ENCODE peak calls at places on chromosomes 5 and 9, in five cellular contexts. O, H, B, K and D are unnamed samples.

GRCh38 chr5:54717459-54717858 is 199.9 kb downstream of the SNX18 start:
- DNase-seq in H (no peak), B (no peak), K (no peak), O (no peak), D (no peak)

GRCh38 chr9:123369296-123369695 is 13.3 kb downstream of the CRB2 start:
- DNase-seq in O (no peak), H (no peak), B (no peak), K (no peak), D (no peak)

GRCh38 chr5:848671-849111 is 2.1 kb downstream of the ZDHHC11 start:
- DNase-seq in K (no peak), O (no peak), H (no peak), B (no peak), D (no peak)

GRCh38 chr5:160466889-160467554 is 45.4 kb downstream of the PTTG1 start:
- DNase-seq in B (peak; percentile 79), O (peak; percentile 70), H (no peak), K (peak; percentile 35), D (no peak)

GRCh38 chr9:131839281-131840084 is 99.6 kb upstream of the RAPGEF1 start:
- DNase-seq in K (peak; percentile 83), B (peak; percentile 9), O (peak; percentile 48), H (no peak), D (no peak)

GRCh38 chr9:98333703-98334582 is 78.5 kb upstream of the TBC1D2 start:
- DNase-seq in O (peak; percentile 82), K (peak; percentile 99), B (peak; percentile 82), H (no peak), D (no peak)

GRCh38 chr9:113818391-113818790 is 57.7 kb upstream of the ZNF618 start:
- DNase-seq in O (no peak), H (no peak), K (no peak), B (no peak), D (no peak)

GRCh38 chr9:89576404-89576824 is 28.4 kb upstream of the GADD45G start:
- DNase-seq in H (peak; percentile 27), K (peak; percentile 52), O (peak; percentile 46), B (peak; percentile 66), D (peak; percentile 43)

GRCh38 chr9:71716138-71716909 is 52.0 kb downstream of the CEMIP2 start:
- DNase-seq in B (peak; percentile 41), H (no peak), K (peak; percentile 19), O (peak; percentile 41), D (no peak)

GRCh38 chr5:87850843-87851242 is 417.8 kb downstream of the TMEM161B start:
- DNase-seq in B (no peak), H (no peak), O (no peak), K (no peak), D (peak; percentile 36)

GRCh38 chr5:168613996-168614395 is 34.8 kb upstream of the PANK3 start:
- DNase-seq in O (no peak), H (no peak), B (no peak), K (no peak), D (no peak)

GRCh38 chr5:76836585-76836984 is 13.2 kb upstream of the S100Z start:
- DNase-seq in B (no peak), O (no peak), H (no peak), K (peak; percentile 19), D (no peak)

GRCh38 chr9:87441251-87441650 is 56.4 kb upstream of the DAPK1 start:
- DNase-seq in H (no peak), B (peak; percentile 24), K (peak; percentile 58), O (no peak), D (no peak)

GRCh38 chr5:5615569-5615968 is 193.1 kb downstream of the ICE1 start:
- DNase-seq in K (no peak), H (no peak), O (no peak), B (no peak), D (no peak)

GRCh38 chr5:13994606-13995336 is 50.3 kb upstream of the DNAH5 start:
- DNase-seq in O (no peak), B (peak; percentile 31), K (peak; percentile 37), H (no peak), D (peak; percentile 38)

GRCh38 chr9:21746550-21746949 is 55.9 kb upstream of the MTAP start:
- DNase-seq in O (no peak), K (no peak), B (no peak), H (no peak), D (no peak)

GRCh38 chr5:73160239-73160671 is 12.7 kb upstream of the TMEM174 start:
- DNase-seq in B (no peak), K (no peak), H (no peak), O (no peak), D (peak; percentile 73)

GRCh38 chr9:21828853-21829405 is 26.5 kb downstream of the MTAP start:
- DNase-seq in H (no peak), O (no peak), B (no peak), K (no peak), D (no peak)

GRCh38 chr5:17819786-17820185 is 185.5 kb downstream of the TAF11L14 start:
- DNase-seq in O (no peak), K (no peak), B (no peak), H (no peak), D (no peak)

GRCh38 chr5:151523335-151523734 is 67.8 kb downstream of the FAT2 start:
- DNase-seq in K (peak; percentile 63), B (peak; percentile 41), O (peak; percentile 36), H (peak; percentile 62), D (peak; percentile 64)

GRCh38 chr5:65087154-65087553 is 318.4 kb downstream of the CWC27 start:
- DNase-seq in B (no peak), H (no peak), O (no peak), K (no peak), D (no peak)

GRCh38 chr9:137666505-137666809 is 47.7 kb downstream of the EHMT1 start:
- DNase-seq in H (no peak), K (no peak), B (no peak), O (no peak), D (no peak)

GRCh38 chr5:107696071-107696470 is 25.3 kb upstream of the EFNA5 start:
- DNase-seq in H (peak; percentile 87), O (no peak), K (no peak), B (no peak), D (no peak)

GRCh38 chr9:103287361-103287760 is 292.2 kb downstream of the CYLC2 start:
- DNase-seq in H (no peak), K (no peak), O (no peak), B (no peak), D (no peak)

GRCh38 chr5:6656680-6657079 is 23.4 kb downstream of the SRD5A1 start:
- DNase-seq in K (peak; percentile 6), H (no peak), O (no peak), B (no peak), D (no peak)

GRCh38 chr5:124057815-124058231 is 545.8 kb downstream of the CSNK1G3 start:
- DNase-seq in H (no peak), O (no peak), K (no peak), B (no peak), D (no peak)

GRCh38 chr9:37410969-37411785 is 11.3 kb upstream of the GRHPR start:
- DNase-seq in K (no peak), O (peak; percentile 37), H (peak; percentile 36), B (peak; percentile 29), D (peak; percentile 95)

GRCh38 chr9:135531096-135531495 is 9.9 kb downstream of the LCN1 start:
- DNase-seq in H (no peak), B (no peak), K (no peak), O (no peak), D (no peak)

GRCh38 chr9:1042466-1042865 is 7.7 kb upstream of the DMRT2 start:
- DNase-seq in B (no peak), O (no peak), H (no peak), K (no peak), D (no peak)
- TF ChIP-seq CTCF in B (no peak), O (no peak), H (no peak), K (no peak), D (peak; percentile 7)

GRCh38 chr9:120267929-120268328 is 312.0 kb downstream of the CDK5RAP2 start:
- DNase-seq in H (no peak), B (no peak), K (peak; percentile 26), O (no peak), D (no peak)

GRCh38 chr9:120261419-120261818 is 318.5 kb downstream of the CDK5RAP2 start:
- DNase-seq in H (no peak), K (no peak), O (no peak), B (no peak), D (no peak)

GRCh38 chr9:120265791-120266190 is 314.2 kb downstream of the CDK5RAP2 start:
- DNase-seq in O (peak; percentile 8), H (peak; percentile 13), B (peak; percentile 4), K (peak; percentile 27), D (no peak)

GRCh38 chr9:120259100-120259499 is 320.9 kb downstream of the CDK5RAP2 start:
- DNase-seq in K (no peak), O (no peak), B (no peak), H (no peak), D (peak; percentile 24)

DNA sequence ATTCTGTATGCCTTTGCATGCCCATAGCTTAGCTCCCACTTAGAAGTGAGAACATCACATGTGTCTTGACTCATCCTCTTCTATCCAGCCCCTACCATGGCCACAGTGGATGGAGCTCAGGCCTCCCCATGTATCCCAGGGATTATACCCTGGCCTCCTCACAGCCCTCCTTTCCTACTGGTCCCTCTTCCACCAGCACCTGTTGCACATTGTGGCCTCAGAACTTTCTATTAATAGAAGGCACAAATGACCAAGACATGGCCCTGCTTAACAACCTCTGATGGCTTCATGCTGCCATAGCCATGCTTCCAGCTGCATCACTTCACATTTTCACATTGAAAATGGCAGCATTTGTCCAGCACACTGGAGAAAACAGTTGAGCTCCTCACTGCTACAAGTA is 315.4 kb downstream of the CDK5RAP2 start:
- DNase-seq in H (no peak), O (no peak), K (no peak), B (no peak), D (no peak)
- H3K4me3 ChIP-seq in H (no peak overlapping the region), O (no peak overlapping the region), K (no peak overlapping the region), B (no peak overlapping the region), D (no peak overlapping the region)

GRCh38 chr9:121700165-121700830 is 48.9 kb downstream of the DAB2IP start:
- DNase-seq in H (peak; percentile 69), K (peak; percentile 48), O (peak; percentile 48), B (peak; percentile 50), D (peak; percentile 13)
- TF ChIP-seq CTCF in H (peak; percentile 59), K (peak; percentile 55), O (peak; percentile 74), B (peak; percentile 78), D (peak; percentile 7)

DNA sequence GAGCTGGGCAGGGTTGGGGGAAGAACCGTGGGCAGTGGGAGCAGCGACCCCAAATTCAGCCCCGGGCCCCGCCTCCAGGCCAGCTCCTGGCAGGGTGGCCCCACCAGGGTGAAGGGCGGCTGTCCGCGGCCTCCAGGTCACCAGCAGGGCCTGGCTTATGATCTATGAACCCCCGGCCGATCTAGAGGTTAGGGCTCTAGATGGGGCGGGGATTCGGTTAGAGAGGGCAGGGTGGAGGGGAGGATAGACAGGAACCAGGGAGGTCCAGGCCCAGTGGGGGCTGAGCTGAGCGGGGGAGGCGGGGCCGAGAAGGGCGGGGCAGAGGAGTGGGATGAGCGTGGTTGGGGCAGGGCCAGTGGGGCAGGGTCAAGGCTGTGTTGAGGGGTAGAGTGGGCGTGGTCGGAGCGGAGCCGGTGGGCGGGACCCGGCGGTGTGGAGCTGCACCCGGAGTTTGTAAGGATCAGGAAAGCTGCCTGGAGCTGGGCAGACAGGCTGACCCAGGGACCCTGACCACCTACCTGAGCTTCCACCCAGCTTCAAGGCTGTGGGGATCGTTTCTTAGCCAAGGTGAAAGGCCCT is 29.3 kb upstream of the OBP2B start:
- DNase-seq in B (no peak), O (peak; percentile 73), K (peak; percentile 32), H (peak; percentile 81), D (peak; percentile 15)
- H3K4me3 ChIP-seq in B (no peak overlapping the region), O (peak overlapping the region; percentile 33), K (peak overlapping the region; percentile 23), H (peak overlapping the region; percentile 14), D (no peak overlapping the region)